ENCODE peak calls at places on chromosomes 12 and 14, in nine cellular contexts. E is lower leg skin, P is astrocyte, I is foreskin fibroblast, D is cardiac muscle cell, M is left ventricle myocardium inferior, F is psoas muscle, B is fibroblast of mammary gland, Z is thyroid gland. Q is an unnamed sample.
A peak's percentile ranks its signal among the peaks of the same experiment; 100 is the strongest.

GRCh38 chr14:75046899-75047298 is 4.4 kb downstream of the MLH3 start:
- DNase-seq in E (no peak), P (no peak), I (peak; percentile 43), D (no peak), M (no peak), F (no peak), B (peak; percentile 51), Z (no peak), Q (no peak)

GRCh38 chr14:90045608-90046007 is 16.2 kb upstream of the KCNK13 start:
- DNase-seq in E (no peak), P (no peak), I (no peak), D (peak; percentile 13), M (no peak), F (no peak), B (no peak), Z (no peak), Q (no peak)

GRCh38 chr14:74596747-74597456 is 15.1 kb downstream of the LTBP2 start:
- DNase-seq in E (no peak), P (peak; percentile 51), I (peak; percentile 94), D (no peak), M (no peak), F (peak; percentile 40), B (peak; percentile 97), Z (peak; percentile 87), Q (no peak)

GRCh38 chr12:116783503-116784237 is 45.6 kb downstream of the RNFT2 start:
- DNase-seq in E (no peak), P (no peak), I (no peak), D (no peak), M (no peak), F (no peak), B (no peak), Z (peak; percentile 86), Q (no peak)

GRCh38 chr12:122336015-122336946 is 70.0 kb upstream of the VPS33A start:
- DNase-seq in E (no peak), P (no peak), I (peak; percentile 12), D (peak; percentile 41), M (no peak), F (peak; percentile 65), B (peak; percentile 49), Z (peak; percentile 47), Q (no peak)

GRCh38 chr14:82689948-82690347 is 1156.3 kb upstream of the SEL1L start:
- DNase-seq in E (no peak), P (no peak), I (no peak), D (no peak), M (no peak), F (no peak), B (no peak), Z (no peak), Q (no peak)

GRCh38 chr14:64741200-64741599 is 37.0 kb downstream of the PLEKHG3 start:
- DNase-seq in E (no peak), P (no peak), I (no peak), D (no peak), M (no peak), F (no peak), B (no peak), Z (no peak), Q (no peak)

GRCh38 chr14:98345186-98345585 is 926.8 kb downstream of the BCL11B start:
- DNase-seq in E (no peak), P (peak; percentile 65), I (no peak), D (no peak), M (no peak), F (no peak), B (no peak), Z (no peak), Q (no peak)

GRCh38 chr14:101835166-101835557 is 73.7 kb downstream of the PPP2R5C start:
- DNase-seq in E (no peak), P (peak; percentile 50), I (no peak), D (no peak), M (no peak), F (no peak), B (peak; percentile 48), Z (peak; percentile 68), Q (no peak)

GRCh38 chr14:88106377-88106776 is 101.4 kb downstream of the GPR65 start:
- DNase-seq in E (no peak), P (no peak), I (no peak), D (no peak), M (no peak), F (no peak), B (no peak), Z (no peak), Q (no peak)
- TF ChIP-seq CTCF in E (no peak), P (no peak), I (no peak), D (no peak), M (no peak), F (no peak), B (no peak), Z (no peak), Q (no peak)

DNA sequence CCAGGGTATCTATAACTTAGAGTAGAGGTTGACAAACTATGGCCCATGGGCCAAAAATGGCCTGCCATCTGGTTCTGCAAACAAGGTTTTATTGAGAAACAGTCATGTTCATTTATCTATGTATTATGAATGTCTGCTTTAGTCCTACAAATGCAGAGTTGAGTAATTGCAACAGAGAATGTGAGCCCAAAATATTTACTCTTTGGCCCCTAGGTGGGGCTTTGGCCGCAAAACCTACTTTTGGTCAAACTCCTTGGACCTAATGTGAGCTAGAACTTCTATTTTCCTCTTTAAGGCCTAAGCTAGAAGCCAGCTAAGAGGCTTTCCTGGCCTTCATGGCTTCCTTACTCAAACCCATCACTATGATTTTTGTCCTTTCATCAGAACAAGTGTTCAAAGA is 379.1 kb downstream of the NELL2 start:
- DNase-seq in E (no peak), P (no peak), I (no peak), D (peak; percentile 13), M (no peak), F (no peak), B (no peak), Z (no peak), Q (no peak)
- TF ChIP-seq CTCF in E (no peak), P (no peak), I (no peak), D (no peak), M (no peak), F (no peak), B (no peak), Z (peak; percentile 24), Q (peak; percentile 19)

GRCh38 chr14:35877276-35877675 is 51.1 kb downstream of the BRMS1L start:
- DNase-seq in E (no peak), P (peak; percentile 28), I (no peak), D (no peak), M (no peak), F (no peak), B (no peak), Z (no peak), Q (no peak)

GRCh38 chr14:35879141-35879648 is 53.1 kb downstream of the BRMS1L start:
- DNase-seq in E (no peak), P (peak; percentile 68), I (peak; percentile 24), D (no peak), M (no peak), F (no peak), B (peak; percentile 54), Z (no peak), Q (no peak)

GRCh38 chr14:35878272-35879140 is 52.4 kb downstream of the BRMS1L start:
- DNase-seq in E (no peak), P (peak; percentile 87), I (peak; percentile 87), D (no peak), M (no peak), F (no peak), B (peak; percentile 93), Z (peak; percentile 10), Q (no peak)

GRCh38 chr14:35881280-35881679 is 55.1 kb downstream of the BRMS1L start:
- DNase-seq in E (no peak), P (no peak), I (no peak), D (no peak), M (no peak), F (no peak), B (no peak), Z (no peak), Q (no peak)

GRCh38 chr14:35879654-35880249 is 53.6 kb downstream of the BRMS1L start:
- DNase-seq in E (no peak), P (peak; percentile 6), I (no peak), D (peak; percentile 3), M (no peak), F (no peak), B (peak; percentile 39), Z (no peak), Q (no peak)
- TF ChIP-seq CTCF in E (no peak), P (peak; percentile 26), I (peak; percentile 28), D (peak; percentile 46), M (peak; percentile 50), F (peak; percentile 24), B (peak; percentile 55), Z (peak; percentile 63), Q (peak; percentile 61)

GRCh38 chr12:2450553-2450952 is 344.2 kb upstream of the FKBP4 start:
- DNase-seq in E (no peak), P (no peak), I (no peak), D (peak; percentile 14), M (no peak), F (no peak), B (no peak), Z (no peak), Q (no peak)
- TF ChIP-seq CTCF in E (no peak), P (no peak), I (no peak), D (no peak), M (no peak), F (no peak), B (no peak), Z (no peak), Q (no peak)

GRCh38 chr14:104284636-104285482 is 146.5 kb downstream of the KIF26A start:
- DNase-seq in E (no peak), P (no peak), I (no peak), D (no peak), M (peak; percentile 13), F (peak; percentile 32), B (no peak), Z (no peak), Q (no peak)
- TF ChIP-seq CTCF in E (no peak), P (no peak), I (no peak), D (no peak), M (no peak), F (no peak), B (no peak), Z (no peak), Q (no peak)

Q was measured in progenitor cell of endocrine pancreas.